ENCODE peak calls at places on chromosomes 4 and X, in four cellular contexts. Y is HCT116, V is WTC11, G is GM12878. K is an unnamed sample.

GRCh38 chrX:151996329-151996728 is 21.9 kb upstream of the GABRE start:
- DNase-seq in Y (no peak), V (no peak), G (no peak), K (no peak)

GRCh38 chr4:18816228-18816891 is 794.8 kb upstream of the LCORL start:
- DNase-seq in Y (no peak), V (no peak), G (no peak), K (no peak)

GRCh38 chrX:94178145-94178790 is 504.3 kb downstream of the FAM133A start:
- DNase-seq in Y (no peak), V (no peak), G (no peak), K (no peak)

GRCh38 chrX:104315555-104315954 is 60.8 kb upstream of the ESX1 start:
- DNase-seq in Y (no peak), V (no peak), G (no peak), K (no peak)

GRCh38 chrX:94455782-94456181 is 781.8 kb downstream of the FAM133A start:
- DNase-seq in Y (no peak), V (no peak), G (no peak), K (no peak)

GRCh38 chr4:149885896-149886295 is 70.3 kb upstream of the IQCM start:
- DNase-seq in Y (no peak), V (no peak), G (no peak), K (no peak)

GRCh38 chr4:40608628-40609027 is 21.0 kb downstream of the RBM47 start:
- DNase-seq in Y (no peak), V (no peak), G (no peak), K (no peak)

GRCh38 chr4:185911556-185912064 is 99.6 kb upstream of the SORBS2 start:
- DNase-seq in Y (no peak), V (no peak), G (no peak), K (no peak)

GRCh38 chr4:6591781-6592180 is 16.8 kb downstream of the MAN2B2 start:
- DNase-seq in Y (no peak), V (no peak), G (no peak), K (no peak)

GRCh38 chr4:187908079-187908501 is 87.5 kb upstream of the ZFP42 start:
- DNase-seq in Y (no peak), V (no peak), G (no peak), K (no peak)
- TF ChIP-seq ATF3 in Y (no peak), V (no peak), G (no peak), K (no peak)

GRCh38 chrX:78029663-78030062 is 60.2 kb upstream of the PGAM4 start:
- DNase-seq in Y (no peak), V (peak; percentile 20), G (no peak), K (peak; percentile 11)

GRCh38 chrX:78019586-78020483 is 50.4 kb upstream of the PGAM4 start:
- DNase-seq in Y (no peak), V (no peak), G (no peak), K (no peak)

GRCh38 chrX:78027798-78028197 is 58.4 kb upstream of the PGAM4 start:
- DNase-seq in Y (no peak), V (no peak), G (no peak), K (no peak)

GRCh38 chrX:78024349-78025108 is 55.1 kb upstream of the PGAM4 start:
- DNase-seq in Y (peak; percentile 43), V (peak; percentile 16), G (no peak), K (peak; percentile 45)
- TF ChIP-seq ATF3 in Y (no peak), V (no peak), G (no peak), K (no peak)

GRCh38 chrX:34467437-34467836 is 189.6 kb downstream of the TMEM47 start:
- DNase-seq in Y (no peak), V (no peak), G (no peak), K (no peak)
- TF ChIP-seq ATF3 in Y (no peak), V (no peak), G (no peak), K (no peak)

DNA sequence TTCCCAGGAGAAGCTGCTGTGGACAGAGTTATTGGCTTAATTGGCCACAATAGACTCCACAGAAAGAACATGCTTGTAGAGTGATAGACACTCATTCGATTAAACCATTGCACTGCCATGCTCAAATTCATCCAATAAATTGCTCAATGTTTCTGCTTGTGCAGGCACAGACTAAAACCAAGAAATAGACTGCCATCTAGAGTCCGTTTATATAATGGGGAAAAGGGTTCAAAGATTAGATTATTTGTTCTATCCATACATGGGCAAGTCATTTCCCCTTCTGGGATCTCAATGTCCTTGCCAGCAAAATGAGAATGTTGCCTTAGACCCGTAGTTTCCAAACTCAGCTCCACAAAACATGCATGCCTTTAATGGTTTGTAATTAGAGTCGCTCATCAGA is 8.7 kb downstream of the SMIM10 start:
- DNase-seq in Y (peak; percentile 51), V (no peak), G (peak; percentile 2), K (peak; percentile 44)
- TF ChIP-seq ATF3 in Y (no peak), V (no peak), G (no peak), K (no peak)

GRCh38 chr4:45131020-45131419 is 404.7 kb upstream of the GNPDA2 start:
- DNase-seq in Y (no peak), V (no peak), G (no peak), K (no peak)
- TF ChIP-seq ATF3 in Y (no peak), V (no peak), G (no peak), K (no peak)

DNA sequence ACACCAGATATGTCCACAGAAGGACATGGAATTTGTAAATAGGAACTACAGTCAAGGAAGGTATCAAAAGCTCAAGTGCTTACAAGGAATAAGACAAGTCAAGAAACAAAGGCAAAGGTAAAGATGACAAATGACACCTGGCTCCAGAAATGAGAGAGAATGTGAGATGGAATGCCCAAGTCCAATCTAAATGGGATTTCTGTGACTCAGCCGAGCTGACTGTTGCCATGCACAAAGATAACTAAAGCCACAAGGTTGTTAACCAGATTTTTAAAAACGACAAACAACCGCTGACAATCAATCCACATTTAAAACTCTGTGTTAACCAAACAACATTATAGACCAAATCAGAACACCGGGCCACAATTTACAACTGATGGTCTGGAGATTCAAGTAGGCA is 1.1 kb downstream of the NFXL1 start:
- DNase-seq in Y (no peak), V (no peak), G (no peak), K (peak; percentile 3)
- TF ChIP-seq ATF3 in Y (no peak), V (no peak), G (no peak), K (no peak)

GRCh38 chrX:75547783-75548182 is 24.9 kb upstream of the ZDHHC15 start:
- DNase-seq in Y (no peak), V (no peak), G (no peak), K (no peak)
- TF ChIP-seq ATF3 in Y (no peak), V (no peak), G (no peak), K (no peak)

GRCh38 chr4:75512336-75513211 is 1.6 kb downstream of the RCHY1 start:
- DNase-seq in Y (no peak), V (no peak), G (peak; percentile 13), K (peak; percentile 24)

GRCh38 chr4:75514131-75514948 is at the start of the genes RCHY1 and THAP6:
- DNase-seq in Y (peak; percentile 96), V (peak; percentile 94), G (peak; percentile 78), K (peak; percentile 96)

GRCh38 chr4:75511841-75512240 is 2.4 kb downstream of the RCHY1 start:
- DNase-seq in Y (no peak), V (no peak), G (no peak), K (no peak)

GRCh38 chr4:75514949-75515612 is 808 bp downstream of the THAP6 start:
- DNase-seq in Y (no peak), V (no peak), G (peak; percentile 32), K (no peak)

GRCh38 chr4:75513529-75514130 is 573 bp downstream of the RCHY1 start:
- DNase-seq in Y (no peak), V (no peak), G (no peak), K (no peak)
- TF ChIP-seq ATF3 in Y (no peak), V (no peak), G (no peak), K (no peak)

K was measured in HepG2.